ENCODE peak calls at places on chromosomes 2 and 18, in ten cellular contexts. F is CD14-positive monocyte, Q is astrocyte of the spinal cord, E is upper lobe of right lung, U is GM10248, N is left ventricle myocardium inferior, R is GM12878, T is endothelial cell, K is transverse colon, C is GM23338. H is an unnamed sample.
A peak's percentile ranks its signal among the peaks of the same experiment; 100 is the strongest.

GRCh38 chr2:64400733-64401500 is 53.0 kb upstream of the LGALSL start:
- DNase-seq in F (no peak), Q (no peak), E (no peak), U (no peak), N (no peak), R (no peak), T (no peak), K (peak; percentile 43), C (no peak), H (no peak)

GRCh38 chr2:216838146-216838545 is 21.7 kb downstream of the TNP1 start:
- DNase-seq in F (no peak), Q (peak; percentile 70), E (no peak), U (no peak), N (peak; percentile 40), R (no peak), T (no peak), K (no peak), C (no peak), H (no peak)

GRCh38 chr2:178391701-178392100 is 59.3 kb downstream of the PRKRA start:
- DNase-seq in F (no peak), Q (peak; percentile 35), E (no peak), U (no peak), N (no peak), R (no peak), T (no peak), K (no peak), C (no peak), H (no peak)

GRCh38 chr2:135662088-135662487 is 79.6 kb upstream of the UBXN4 start:
- DNase-seq in F (no peak), Q (peak; percentile 36), E (no peak), U (no peak), N (no peak), R (no peak), T (no peak), K (no peak), C (no peak), H (peak; percentile 40)

GRCh38 chr2:239460780-239461179 is 60.0 kb upstream of the HDAC4 start:
- DNase-seq in F (no peak), Q (no peak), E (no peak), U (no peak), N (no peak), R (no peak), T (no peak), K (no peak), C (no peak), H (no peak)

GRCh38 chr2:232299084-232299483 is 79.5 kb upstream of the ALPP start:
- DNase-seq in F (no peak), Q (no peak), E (no peak), U (no peak), N (no peak), R (no peak), T (no peak), K (no peak), C (no peak), H (no peak)

GRCh38 chr18:21686282-21687105 is 18.1 kb downstream of the ABHD3 start:
- DNase-seq in F (no peak), Q (no peak), E (no peak), U (no peak), N (no peak), R (no peak), T (no peak), K (no peak), C (no peak), H (no peak)

GRCh38 chr2:230485801-230486341 is 69.9 kb downstream of the SP100 start:
- DNase-seq in F (no peak), Q (no peak), E (no peak), U (no peak), N (no peak), R (no peak), T (no peak), K (no peak), C (no peak), H (no peak)

GRCh38 chr2:241501551-241501950 is 6.8 kb downstream of the STK25 start:
- DNase-seq in F (no peak), Q (no peak), E (no peak), U (no peak), N (no peak), R (no peak), T (no peak), K (no peak), C (no peak), H (no peak)

GRCh38 chr2:219608399-219608964 is 10.8 kb downstream of the STK11IP start:
- DNase-seq in F (no peak), Q (no peak), E (no peak), U (no peak), N (no peak), R (no peak), T (no peak), K (no peak), C (no peak), H (no peak)

GRCh38 chr18:37270666-37271052 is 294.9 kb downstream of the CELF4 start:
- DNase-seq in F (no peak), Q (no peak), E (no peak), U (no peak), N (no peak), R (no peak), T (no peak), K (no peak), C (no peak), H (no peak)

GRCh38 chr18:59834267-59834666 is 65.5 kb upstream of the PMAIP1 start:
- DNase-seq in F (no peak), Q (no peak), E (no peak), U (peak; percentile 29), N (no peak), R (no peak), T (no peak), K (no peak), C (no peak), H (no peak)

GRCh38 chr18:464311-464659 is 36.2 kb downstream of the COLEC12 start:
- DNase-seq in F (peak; percentile 64), Q (no peak), E (no peak), U (no peak), N (no peak), R (no peak), T (no peak), K (no peak), C (no peak), H (no peak)

GRCh38 chr2:9519250-9519649 is 36.4 kb downstream of the ADAM17 start:
- DNase-seq in F (no peak), Q (peak; percentile 12), E (no peak), U (no peak), N (no peak), R (no peak), T (no peak), K (no peak), C (no peak), H (peak; percentile 31)

GRCh38 chr2:232976666-232977437 is 36.2 kb downstream of the NGEF start:
- DNase-seq in F (no peak), Q (no peak), E (no peak), U (no peak), N (no peak), R (no peak), T (no peak), K (no peak), C (no peak), H (no peak)

GRCh38 chr2:155368934-155369333 is 670.4 kb downstream of the KCNJ3 start:
- DNase-seq in F (no peak), Q (peak; percentile 32), E (no peak), U (no peak), N (no peak), R (no peak), T (no peak), K (no peak), C (peak; percentile 15), H (peak; percentile 2)

GRCh38 chr2:155377931-155378444 is 679.5 kb downstream of the KCNJ3 start:
- DNase-seq in F (no peak), Q (no peak), E (no peak), U (no peak), N (no peak), R (no peak), T (no peak), K (no peak), C (no peak), H (peak; percentile 16)

GRCh38 chr2:155377178-155377780 is 678.8 kb downstream of the KCNJ3 start:
- DNase-seq in F (no peak), Q (peak; percentile 50), E (no peak), U (no peak), N (no peak), R (no peak), T (no peak), K (no peak), C (peak; percentile 64), H (peak; percentile 5)

DNA sequence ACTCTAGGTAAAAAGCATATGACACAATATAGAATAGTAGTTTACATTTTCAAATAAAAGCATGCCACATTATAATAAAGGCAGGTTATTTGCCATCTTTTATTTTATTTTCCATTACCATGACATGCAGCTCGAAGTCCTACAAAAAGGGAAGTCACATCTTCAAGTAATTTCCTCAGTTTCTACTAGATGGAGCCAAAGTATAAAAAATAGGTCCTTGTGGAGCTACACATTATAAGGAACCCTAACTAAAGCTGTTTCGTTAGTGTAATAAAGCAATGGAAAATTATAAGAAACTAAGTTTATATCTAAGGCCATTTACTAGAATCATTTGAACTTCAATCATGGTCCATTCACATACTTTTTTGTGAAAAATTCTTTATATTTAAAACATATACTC is 674.5 kb downstream of the KCNJ3 start:
- DNase-seq in F (no peak), Q (peak; percentile 37), E (no peak), U (no peak), N (no peak), R (no peak), T (no peak), K (no peak), C (peak; percentile 56), H (peak; percentile 2)
- TF ChIP-seq CTCF in F (peak; percentile 49), Q (peak; percentile 25), E (peak; percentile 13), U (peak; percentile 9), N (no peak), R (peak; percentile 32), T (no peak), K (no peak), C (peak; percentile 64), H (no peak)

GRCh38 chr18:3279201-3280185 is 17.6 kb downstream of the MYL12B start:
- DNase-seq in F (no peak), Q (no peak), E (no peak), U (peak; percentile 54), N (no peak), R (no peak), T (no peak), K (no peak), C (no peak), H (no peak)
- TF ChIP-seq CTCF in F (no peak), Q (no peak), E (no peak), U (no peak), N (no peak), R (no peak), T (no peak), K (no peak), C (peak; percentile 63), H (no peak)

GRCh38 chr2:226799211-226799975 is at the start of gene IRS1:
- DNase-seq in F (no peak), Q (peak; percentile 90), E (peak; percentile 86), U (peak; percentile 67), N (peak; percentile 74), R (no peak), T (peak; percentile 58), K (peak; percentile 73), C (peak; percentile 86), H (peak; percentile 71)
- TF ChIP-seq CTCF in F (no peak), Q (peak; percentile 16), E (no peak), U (peak; percentile 59), N (peak; percentile 59), R (peak; percentile 37), T (peak; percentile 17), K (peak; percentile 38), C (peak; percentile 56), H (peak; percentile 14)

GRCh38 chr2:165349181-165349580 is 110.0 kb downstream of the SCN2A start:
- DNase-seq in F (no peak), Q (no peak), E (no peak), U (no peak), N (no peak), R (no peak), T (no peak), K (no peak), C (no peak), H (no peak)

GRCh38 chr2:165348441-165348840 is 109.2 kb downstream of the SCN2A start:
- DNase-seq in F (no peak), Q (no peak), E (no peak), U (no peak), N (no peak), R (no peak), T (no peak), K (no peak), C (no peak), H (no peak)
- TF ChIP-seq CTCF in F (no peak), Q (no peak), E (no peak), U (no peak), N (no peak), R (no peak), T (no peak), K (no peak), C (no peak), H (no peak)

H was measured in mammary epithelial cell.